ENCODE peak calls at places on chromosomes 11 and 22, in four cellular contexts. V is IMR-90, C is K562, N is GM12878. K is an unnamed sample.

GRCh38 chr22:22951035-22951434 is 63.4 kb downstream of the IGLL5 start:
- DNase-seq in N (no peak), V (no peak), C (no peak), K (no peak)

GRCh38 chr11:132056689-132057088 is 686.3 kb downstream of the NTM start:
- DNase-seq in V (peak; percentile 95), C (no peak), N (no peak), K (no peak)

GRCh38 chr22:42786606-42787356 is 66.1 kb upstream of the A4GALT start:
- DNase-seq in C (no peak), N (no peak), V (no peak), K (no peak)

GRCh38 chr22:47060718-47061117 is 298.3 kb downstream of the TBC1D22A start:
- DNase-seq in N (no peak), V (no peak), C (no peak), K (no peak)

GRCh38 chr22:23683545-23683944 is 7.3 kb upstream of the RGL4 start:
- DNase-seq in V (no peak), C (no peak), N (no peak), K (no peak)

GRCh38 chr11:86214710-86215109 is 29.8 kb upstream of the EED start:
- DNase-seq in C (no peak), N (peak; percentile 91), V (no peak), K (no peak)

GRCh38 chr11:67397986-67398660 is 3.5 kb downstream of the PPP1CA start:
- DNase-seq in N (no peak), C (no peak), V (no peak), K (no peak)

GRCh38 chr11:125952973-125953372 is 7.1 kb downstream of the VSIG10L2 start:
- DNase-seq in N (no peak), C (no peak), V (no peak), K (no peak)

GRCh38 chr11:95556342-95557151 is 233.0 kb downstream of the FAM76B start:
- DNase-seq in C (no peak), N (peak; percentile 75), V (peak; percentile 49), K (no peak)
- TF ChIP-seq FOS in C (no peak), N (no peak), V (no peak), K (no peak)

DNA sequence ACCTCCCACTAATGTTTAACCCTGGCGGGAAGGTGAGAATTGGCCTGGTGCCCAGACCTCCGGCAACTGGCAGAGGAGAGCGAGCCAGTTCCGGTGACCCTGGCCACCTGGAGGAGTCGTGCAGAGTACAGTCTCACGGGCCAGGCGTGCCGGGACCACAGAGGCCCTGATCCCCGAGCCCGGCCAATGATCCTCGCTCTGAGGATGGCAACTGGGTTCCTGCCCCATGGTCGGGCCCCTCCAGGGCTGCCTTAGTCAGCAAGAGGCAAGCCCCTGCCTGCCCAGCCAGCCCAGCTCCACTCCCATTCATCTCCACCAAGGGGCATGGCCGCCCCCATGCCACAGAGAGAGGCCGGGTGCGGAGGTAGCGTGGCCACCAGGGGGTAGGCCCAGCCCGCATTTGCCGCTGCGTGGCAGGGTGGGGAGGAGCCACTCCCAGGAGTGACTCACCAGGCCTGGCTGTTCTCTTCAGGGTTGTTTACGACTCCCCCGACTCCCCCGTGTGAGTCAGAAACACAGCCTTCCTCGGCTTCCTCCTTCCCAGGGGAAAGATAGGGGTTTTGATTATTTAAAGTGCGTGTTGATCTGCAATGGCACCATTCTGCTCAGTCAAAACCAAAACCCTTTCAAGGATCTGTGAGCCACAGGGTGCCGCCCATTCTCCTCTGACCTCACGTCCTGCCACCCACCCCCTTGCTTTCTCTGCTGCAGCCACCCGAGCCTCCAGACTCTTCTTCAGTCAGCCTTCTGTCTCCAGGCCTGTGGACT is at the start of gene SLC25A45:
- DNase-seq in N (peak; percentile 84), V (peak; percentile 99), C (peak; percentile 86), K (peak; percentile 99)
- TF ChIP-seq FOS in N (no peak), V (peak; percentile 99), C (peak; percentile 62), K (peak; percentile 99)

DNA sequence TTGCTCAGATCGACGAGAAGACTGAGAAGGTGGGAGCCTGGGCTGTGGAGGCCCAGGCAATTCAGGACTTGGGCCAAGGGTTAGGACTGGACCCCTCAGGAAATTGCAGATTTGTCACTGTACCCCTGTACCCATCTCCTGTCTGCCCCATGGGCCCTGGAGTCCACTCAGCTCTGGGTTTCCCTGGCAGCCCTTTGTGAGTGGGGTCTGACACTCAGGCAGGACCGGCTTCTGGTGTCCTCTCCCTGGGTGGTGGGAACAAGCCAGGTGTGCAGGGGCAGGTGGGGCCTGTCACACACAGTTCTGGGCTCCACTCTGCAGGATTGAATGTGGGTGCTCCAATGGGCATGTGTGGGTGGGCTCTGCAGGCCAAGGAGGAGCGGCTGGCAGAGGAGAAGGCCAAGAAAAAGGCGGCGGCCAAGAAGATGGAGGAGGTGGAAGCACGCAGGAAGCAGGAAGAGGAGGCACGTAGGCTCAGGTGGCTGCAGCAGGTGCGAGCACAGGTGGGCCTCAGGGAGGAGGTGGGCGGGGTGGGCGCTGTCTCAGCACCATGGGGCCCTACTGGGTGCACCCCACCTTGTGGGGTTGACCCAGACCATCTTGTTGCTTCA is 21.6 kb downstream of the INCENP start:
- DNase-seq in C (no peak), V (no peak), N (no peak), K (no peak)
- TF ChIP-seq FOS in C (no peak), V (no peak), N (no peak), K (no peak)

GRCh38 chr11:65663634-65664200 is 1.0 kb upstream of the RELA start:
- DNase-seq in V (peak; percentile 52), N (no peak), C (peak; percentile 67), K (peak; percentile 63)

GRCh38 chr11:65662247-65662801 is 392 bp downstream of the RELA start:
- DNase-seq in V (no peak), N (no peak), C (no peak), K (peak; percentile 60)

GRCh38 chr11:65660038-65660437 is 2.7 kb downstream of the RELA start:
- DNase-seq in N (no peak), V (no peak), C (no peak), K (no peak)

GRCh38 chr11:65662802-65663633 is at the start of gene RELA:
- DNase-seq in V (peak; percentile 93), N (no peak), C (peak; percentile 93), K (peak; percentile 92)

GRCh38 chr11:65661599-65662246 is 993 bp downstream of the RELA start:
- DNase-seq in N (no peak), V (no peak), C (no peak), K (no peak)
- TF ChIP-seq FOS in N (no peak), V (no peak), C (no peak), K (no peak)

DNA sequence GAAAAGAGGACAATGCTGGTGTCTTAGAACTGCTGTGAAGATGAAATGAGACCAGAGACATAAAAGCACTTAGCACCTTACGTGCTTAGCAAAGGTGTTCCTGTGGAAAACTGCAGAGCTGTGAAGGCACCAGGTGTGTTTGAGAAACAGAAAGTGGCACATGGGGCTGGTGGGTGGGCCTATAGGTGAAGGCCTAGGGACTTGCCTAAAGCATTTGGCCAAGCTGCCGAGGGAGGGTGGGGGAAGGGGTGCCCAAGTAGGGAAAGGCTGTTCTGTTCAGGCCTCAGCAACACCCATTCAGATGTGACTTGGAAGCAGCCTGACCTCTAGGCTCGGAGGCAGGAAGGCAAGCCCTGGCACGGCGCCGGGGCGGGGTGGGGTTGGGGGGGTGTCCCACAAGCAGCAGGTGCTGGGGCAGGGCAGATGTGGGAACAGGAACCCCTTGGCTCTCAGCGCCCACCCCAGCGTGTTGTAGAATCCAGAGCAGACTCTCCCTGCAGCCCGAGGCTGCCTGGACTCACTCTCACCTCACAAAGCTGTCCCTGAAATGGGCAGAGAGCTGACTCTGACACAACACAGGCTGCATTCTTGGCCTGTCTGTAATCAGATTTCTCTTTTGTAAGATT is 366.7 kb upstream of the NARS2 start:
- DNase-seq in N (no peak), C (no peak), V (no peak), K (no peak)
- TF ChIP-seq FOS in N (no peak), C (no peak), V (no peak), K (no peak)

GRCh38 chr11:128764617-128765095 is 70.8 kb downstream of the FLI1 start:
- DNase-seq in C (no peak), N (no peak), V (no peak), K (no peak)

GRCh38 chr11:128765571-128766530 is 72.0 kb downstream of the FLI1 start:
- DNase-seq in C (no peak), V (no peak), N (no peak), K (no peak)

GRCh38 chr11:128765104-128765503 is 71.2 kb downstream of the FLI1 start:
- DNase-seq in N (no peak), C (no peak), V (no peak), K (no peak)

GRCh38 chr11:128767518-128767917 is 73.6 kb downstream of the FLI1 start:
- DNase-seq in N (no peak), V (peak; percentile 60), C (no peak), K (no peak)

DNA sequence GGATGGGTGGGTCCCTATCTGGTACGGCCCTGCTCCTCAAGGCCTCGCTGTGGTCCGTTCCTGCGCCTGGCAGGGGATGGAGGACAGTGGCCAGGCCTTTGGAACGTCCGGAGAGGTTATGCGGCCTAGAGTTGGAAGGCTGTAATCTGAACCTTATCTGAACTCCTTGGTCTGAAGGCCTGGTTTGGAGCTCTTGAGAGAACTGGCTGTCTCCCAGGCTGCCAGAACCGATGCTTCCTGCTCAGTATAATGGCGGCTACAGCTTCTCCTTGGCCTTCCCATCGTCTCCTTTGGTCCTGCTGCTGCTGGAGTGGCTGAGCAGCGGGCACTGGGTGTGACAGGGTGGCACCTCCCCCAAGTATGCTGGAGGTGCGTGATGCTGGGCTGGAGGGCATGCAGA is 72.8 kb downstream of the FLI1 start:
- DNase-seq in V (no peak), C (no peak), N (no peak), K (no peak)
- TF ChIP-seq FOS in V (no peak), C (no peak), N (no peak), K (no peak)

GRCh38 chr11:10454902-10455631 is at the start of gene AMPD3:
- DNase-seq in V (peak; percentile 99), N (peak; percentile 48), C (peak; percentile 71), K (no peak)

GRCh38 chr11:10459029-10459970 is 4.2 kb downstream of the AMPD3 start:
- DNase-seq in N (peak; percentile 80), C (peak; percentile 33), V (no peak), K (no peak)

GRCh38 chr11:10455637-10456487 is 798 bp downstream of the AMPD3 start:
- DNase-seq in N (peak; percentile 43), V (peak; percentile 90), C (peak; percentile 64), K (peak; percentile 38)

GRCh38 chr11:10456519-10456918 is 1.5 kb downstream of the AMPD3 start:
- DNase-seq in C (peak; percentile 35), N (no peak), V (no peak), K (no peak)

DNA sequence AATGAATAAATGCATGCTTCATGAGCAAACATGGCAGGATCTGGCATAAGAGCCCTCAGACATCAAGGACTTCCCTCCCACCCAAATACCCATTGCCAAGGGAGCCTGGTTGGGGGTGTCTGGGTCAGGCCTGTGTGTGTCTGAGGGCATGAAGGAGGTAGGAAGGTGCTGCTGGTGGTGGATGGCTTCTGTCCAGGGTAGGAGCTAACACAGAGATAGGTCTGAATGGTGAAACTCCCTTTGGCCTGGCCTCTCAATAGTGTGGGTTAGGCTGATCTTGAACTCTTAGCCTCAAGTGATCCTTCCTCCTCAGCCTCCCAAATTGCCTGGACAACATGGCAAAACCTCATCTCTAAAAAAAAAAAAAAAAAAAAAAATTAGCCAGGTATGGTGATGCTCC is 2.8 kb downstream of the AMPD3 start:
- DNase-seq in C (no peak), V (no peak), N (no peak), K (no peak)
- TF ChIP-seq FOS in C (no peak), V (no peak), N (no peak), K (no peak)